ENCODE peak calls at places on chromosomes 1 and 21, in ten cellular contexts. N is nephron progenitor cell; U is AG09309; D is HT-29; P is sigmoid colon; S is HS-5; G is mammary epithelial cell; B is stimulated activated CD4-positive, alpha-beta T cell treated with anti-CD3 and anti-CD28 coated beads, Interleukin-15, amount 100 ng/mL, for 24 hours; M is astrocyte of the spinal cord; E is HL-60. R is an unnamed sample.

GRCh38 chr1:183520379-183520778 is 48.1 kb downstream of the SMG7 start:
- DNase-seq in P (no peak), B (no peak), M (no peak), N (no peak), G (no peak), D (no peak), S (no peak), E (no peak), U (no peak), R (no peak)

GRCh38 chr1:212964102-212964501 is 13.8 kb downstream of the VASH2 start:
- DNase-seq in N (no peak), G (no peak), U (no peak), M (no peak), P (no peak), E (no peak), S (no peak), B (no peak), D (no peak), R (no peak)

GRCh38 chr21:44568667-44569556 is 4.6 kb upstream of the KRTAP10-4 start:
- DNase-seq in D (no peak), E (no peak), B (no peak), N (no peak), S (no peak), P (peak; percentile 44), U (no peak), M (no peak), G (no peak), R (peak; percentile 16)

GRCh38 chr1:19086176-19086875 is 123.7 kb downstream of the UBR4 start:
- DNase-seq in S (no peak), B (no peak), U (no peak), E (no peak), M (no peak), N (no peak), D (no peak), P (no peak), G (no peak), R (no peak)

GRCh38 chr1:165905853-165906252 is 78.4 kb downstream of the UCK2 start:
- DNase-seq in P (no peak), S (no peak), D (no peak), B (no peak), M (no peak), G (no peak), N (no peak), U (no peak), E (no peak), R (no peak)

GRCh38 chr21:42527489-42528158 is 14.0 kb downstream of the SLC37A1 start:
- DNase-seq in E (no peak), D (no peak), G (no peak), N (no peak), S (no peak), P (no peak), M (no peak), U (no peak), B (peak; percentile 64), R (no peak)

GRCh38 chr1:24622218-24622617 is 20.9 kb upstream of the SRRM1 start:
- DNase-seq in M (no peak), U (no peak), N (peak; percentile 14), S (no peak), B (no peak), E (no peak), G (no peak), P (no peak), D (no peak), R (no peak)

GRCh38 chr21:16539041-16539440 is 809.3 kb downstream of the USP25 start:
- DNase-seq in D (no peak), M (peak; percentile 22), E (no peak), N (no peak), P (no peak), G (no peak), S (no peak), B (no peak), U (no peak), R (no peak)

GRCh38 chr1:101241485-101242225 is 4.8 kb downstream of the S1PR1 start:
- DNase-seq in N (no peak), B (no peak), D (no peak), M (no peak), S (no peak), U (no peak), E (no peak), G (no peak), P (no peak), R (no peak)

GRCh38 chr1:20992327-20993056 is 184.2 kb downstream of the EIF4G3 start:
- DNase-seq in G (no peak), B (no peak), E (no peak), N (no peak), U (no peak), P (no peak), M (peak; percentile 16), D (no peak), S (no peak), R (no peak)

GRCh38 chr1:225882699-225883615 is 777 bp upstream of the TMEM63A start:
- DNase-seq in D (peak; percentile 65), N (peak; percentile 59), U (no peak), S (no peak), B (peak; percentile 67), P (peak; percentile 81), M (peak; percentile 36), G (peak; percentile 37), E (peak; percentile 23), R (peak; percentile 55)

GRCh38 chr1:234408757-234409156 is 35.5 kb downstream of the COA6 start:
- DNase-seq in B (peak; percentile 80), S (no peak), G (no peak), M (no peak), E (no peak), P (no peak), D (no peak), N (no peak), U (no peak), R (no peak)

GRCh38 chr1:39141925-39142324 is 62.6 kb upstream of the MACF1 start:
- DNase-seq in N (no peak), G (no peak), B (no peak), D (no peak), P (no peak), U (no peak), E (no peak), M (peak; percentile 63), S (no peak), R (peak; percentile 23)

GRCh38 chr1:221845650-221846371 is 103.9 kb upstream of the DUSP10 start:
- DNase-seq in M (peak; percentile 94), N (no peak), D (peak; percentile 70), G (peak; percentile 97), B (no peak), S (no peak), P (peak; percentile 84), E (no peak), U (no peak), R (peak; percentile 75)

GRCh38 chr1:24878775-24879742 is 51.0 kb downstream of the RUNX3 start:
- DNase-seq in D (no peak), B (no peak), M (peak; percentile 13), P (peak; percentile 40), U (peak; percentile 20), N (no peak), E (no peak), G (no peak), S (peak; percentile 8), R (peak; percentile 79)

GRCh38 chr1:178941849-178942248 is 71.0 kb upstream of the ANGPTL1 start:
- DNase-seq in S (no peak), P (no peak), G (no peak), U (no peak), E (no peak), D (no peak), M (peak; percentile 19), N (no peak), B (no peak), R (no peak)

GRCh38 chr1:58903450-58904298 is 119.8 kb upstream of the JUN start:
- DNase-seq in U (peak; percentile 68), G (peak; percentile 84), P (peak; percentile 98), B (peak; percentile 91), S (peak; percentile 81), M (peak; percentile 95), D (peak; percentile 92), N (peak; percentile 69), E (peak; percentile 61), R (peak; percentile 97)

GRCh38 chr21:45109831-45110492 is 35.6 kb downstream of the ADARB1 start:
- DNase-seq in D (no peak), U (no peak), G (no peak), N (no peak), M (peak; percentile 30), P (no peak), B (peak; percentile 75), E (peak; percentile 71), S (no peak), R (peak; percentile 53)

GRCh38 chr1:183101841-183102276 is 78.6 kb downstream of the LAMC1 start:
- DNase-seq in D (no peak), N (no peak), S (no peak), G (no peak), B (no peak), E (no peak), P (no peak), M (no peak), U (no peak), R (no peak)

GRCh38 chr1:165169028-165169427 is 187.5 kb downstream of the LMX1A start:
- DNase-seq in E (no peak), D (no peak), G (peak; percentile 85), N (no peak), M (no peak), B (no peak), S (no peak), P (no peak), U (no peak), R (no peak)

GRCh38 chr1:115373305-115373704 is 35.3 kb upstream of the NGF start:
- DNase-seq in P (no peak), D (no peak), S (peak; percentile 85), M (peak; percentile 60), E (peak; percentile 44), N (no peak), B (no peak), U (peak; percentile 61), G (peak; percentile 68), R (peak; percentile 82)

GRCh38 chr21:44925027-44925755 is 4.5 kb upstream of the ITGB2 start:
- DNase-seq in M (peak; percentile 23), S (no peak), N (no peak), E (peak; percentile 49), U (peak; percentile 62), B (no peak), D (no peak), P (no peak), G (peak; percentile 86), R (peak; percentile 20)

GRCh38 chr21:36830041-36830440 is 131.1 kb downstream of the SIM2 start:
- DNase-seq in P (no peak), D (no peak), E (no peak), S (no peak), U (no peak), M (no peak), B (no peak), G (no peak), N (no peak), R (no peak)

GRCh38 chr1:242025681-242026080 is 26.8 kb upstream of the MAP1LC3C start:
- DNase-seq in S (no peak), B (no peak), P (peak; percentile 46), G (no peak), D (no peak), M (no peak), U (no peak), E (no peak), N (no peak), R (no peak)

GRCh38 chr1:21775985-21776562 is 6.9 kb downstream of the USP48 start:
- DNase-seq in D (no peak), E (no peak), S (no peak), U (no peak), G (no peak), B (no peak), N (no peak), M (peak; percentile 32), P (no peak), R (no peak)

GRCh38 chr1:110620250-110620615 is 14.1 kb upstream of the KCNA2 start:
- DNase-seq in G (no peak), P (no peak), D (no peak), U (no peak), B (no peak), M (no peak), N (no peak), E (no peak), S (no peak), R (no peak)

GRCh38 chr1:67947114-67947513 is 103.3 kb downstream of the DIRAS3 start:
- DNase-seq in B (no peak), N (no peak), E (no peak), P (no peak), S (no peak), G (no peak), U (no peak), M (no peak), D (no peak), R (no peak)

GRCh38 chr1:25020173-25020840 is 90.2 kb upstream of the RUNX3 start:
- DNase-seq in S (no peak), N (no peak), P (no peak), B (no peak), E (peak; percentile 70), U (no peak), M (no peak), G (no peak), D (no peak), R (no peak)

R was measured in RPMI7951.